ENCODE peak calls at places on chromosomes 11 and 22, in seven cellular contexts. C is CD8-positive, alpha-beta T cell; E is non-pigmented ciliary epithelial cell; V is HCT116; Z is T-helper 17 cell; B is AG10803; Y is ureter. F is an unnamed sample.

GRCh38 chr11:111676878-111677585 is 74.8 kb downstream of the SIK2 start:
- DNase-seq in V (peak), C (no peak), E (no peak), B (peak), Z (no peak), Y (no peak), F (no peak)

GRCh38 chr22:27990879-27991278 is 71.8 kb upstream of the PITPNB start:
- DNase-seq in E (no peak), V (peak), Y (peak), B (peak), C (peak), Z (no peak), F (no peak)

GRCh38 chr11:33168605-33169240 is 7.4 kb upstream of the CSTF3 start:
- DNase-seq in E (no peak), Y (no peak), Z (no peak), B (peak), V (no peak), C (no peak), F (no peak)

GRCh38 chr11:27237641-27238040 is 125.4 kb downstream of the CCDC34 start:
- DNase-seq in Z (no peak), C (no peak), E (no peak), V (no peak), B (no peak), Y (no peak), F (no peak)

GRCh38 chr11:69909561-69910518 is 90.6 kb upstream of the FGF3 start:
- DNase-seq in V (no peak), Y (no peak), C (no peak), E (no peak), B (peak), Z (no peak), F (no peak)

GRCh38 chr11:97332271-97332670 is 942.5 kb downstream of the JRKL start:
- DNase-seq in C (no peak), Y (no peak), Z (no peak), V (no peak), E (no peak), B (no peak), F (no peak)

GRCh38 chr11:113593698-113594308 is 112.3 kb downstream of the TMPRSS5 start:
- DNase-seq in B (peak), E (no peak), V (no peak), C (no peak), Z (no peak), Y (no peak), F (no peak)

GRCh38 chr22:40044870-40045834 is 50.4 kb downstream of the FAM83F start:
- DNase-seq in Z (peak), B (no peak), Y (peak), C (peak), V (no peak), E (no peak), F (peak)

GRCh38 chr11:110764485-110764884 is 52.2 kb upstream of the ARHGAP20 start:
- DNase-seq in C (no peak), Y (no peak), Z (no peak), E (no peak), V (no peak), B (no peak), F (no peak)

GRCh38 chr11:66701432-66702240 is 23.9 kb upstream of the RBM4B start:
- DNase-seq in V (no peak), B (no peak), C (no peak), E (no peak), Y (no peak), Z (no peak), F (no peak)

GRCh38 chr11:117462183-117462574 is 134.5 kb downstream of the CEP164 start:
- DNase-seq in C (no peak), B (no peak), E (no peak), Y (no peak), Z (no peak), V (no peak), F (no peak)

GRCh38 chr11:21412652-21413383 is 743.4 kb downstream of the NELL1 start:
- DNase-seq in Z (no peak), E (no peak), V (no peak), Y (no peak), C (no peak), B (no peak), F (no peak)

GRCh38 chr11:76076749-76077148 is 129.6 kb downstream of the WNT11 start:
- DNase-seq in Z (no peak), B (no peak), Y (no peak), C (no peak), V (no peak), E (no peak), F (no peak)

F was measured in effector CD4-positive, alpha-beta T cell.